ENCODE peak calls at places on chromosome 2, in four cellular contexts. One of them, this sample, is unnamed.

GRCh38 chr2:40642726-40643125 is 190.8 kb upstream of the SLC8A1 start:
- ATAC-seq in A549: no peak
- ATAC-seq in upper lobe of right lung: no peak
- ATAC-seq in activated T-cell treated with anti-CD3 and anti-CD28 coated beads, Interleukin-2, amount 50 U/mL, for 72 hours: no peak
- ATAC-seq in this sample: no peak

GRCh38 chr2:231360401-231360800 is 35.1 kb upstream of the B3GNT7 start:
- ATAC-seq in activated T-cell treated with anti-CD3 and anti-CD28 coated beads, Interleukin-2, amount 50 U/mL, for 72 hours: no peak
- ATAC-seq in upper lobe of right lung: no peak
- ATAC-seq in A549: no peak
- ATAC-seq in this sample: no peak

GRCh38 chr2:54726940-54727339 is 3.5 kb downstream of the EML6 start:
- ATAC-seq in A549: no peak
- ATAC-seq in activated T-cell treated with anti-CD3 and anti-CD28 coated beads, Interleukin-2, amount 50 U/mL, for 72 hours: no peak
- ATAC-seq in upper lobe of right lung: no peak
- ATAC-seq in this sample: no peak

GRCh38 chr2:11499081-11499743 is 33.3 kb upstream of the E2F6 start:
- ATAC-seq in activated T-cell treated with anti-CD3 and anti-CD28 coated beads, Interleukin-2, amount 50 U/mL, for 72 hours: no peak
- ATAC-seq in A549: no peak
- ATAC-seq in upper lobe of right lung: no peak
- ATAC-seq in this sample: no peak

GRCh38 chr2:75055820-75056675 is 97.6 kb downstream of the POLE4 start:
- ATAC-seq in A549: no peak
- ATAC-seq in upper lobe of right lung: no peak
- ATAC-seq in activated T-cell treated with anti-CD3 and anti-CD28 coated beads, Interleukin-2, amount 50 U/mL, for 72 hours: peak
- ATAC-seq in this sample: peak

GRCh38 chr2:3099860-3100234 is 277.8 kb downstream of the EIPR1 start:
- ATAC-seq in upper lobe of right lung: no peak
- ATAC-seq in activated T-cell treated with anti-CD3 and anti-CD28 coated beads, Interleukin-2, amount 50 U/mL, for 72 hours: no peak
- ATAC-seq in A549: no peak
- ATAC-seq in this sample: no peak

GRCh38 chr2:95292623-95293260 is 4.4 kb upstream of the KCNIP3 start:
- ATAC-seq in activated T-cell treated with anti-CD3 and anti-CD28 coated beads, Interleukin-2, amount 50 U/mL, for 72 hours: no peak
- ATAC-seq in A549: no peak
- ATAC-seq in upper lobe of right lung: no peak
- ATAC-seq in this sample: no peak

GRCh38 chr2:40773291-40773690 is 321.4 kb upstream of the SLC8A1 start:
- ATAC-seq in A549: no peak
- ATAC-seq in upper lobe of right lung: no peak
- ATAC-seq in activated T-cell treated with anti-CD3 and anti-CD28 coated beads, Interleukin-2, amount 50 U/mL, for 72 hours: no peak
- ATAC-seq in this sample: no peak

GRCh38 chr2:197993830-197994229 is 189.4 kb downstream of the PLCL1 start:
- ATAC-seq in upper lobe of right lung: peak
- ATAC-seq in activated T-cell treated with anti-CD3 and anti-CD28 coated beads, Interleukin-2, amount 50 U/mL, for 72 hours: peak
- ATAC-seq in A549: no peak
- ATAC-seq in this sample: no peak

GRCh38 chr2:224038049-224038829 is 847 bp downstream of the SERPINE2 start:
- ATAC-seq in upper lobe of right lung: peak
- ATAC-seq in A549: peak
- ATAC-seq in activated T-cell treated with anti-CD3 and anti-CD28 coated beads, Interleukin-2, amount 50 U/mL, for 72 hours: peak
- ATAC-seq in this sample: peak

GRCh38 chr2:8684421-8684884 is 2.6 kb downstream of the ID2 start:
- ATAC-seq in activated T-cell treated with anti-CD3 and anti-CD28 coated beads, Interleukin-2, amount 50 U/mL, for 72 hours: peak
- ATAC-seq in upper lobe of right lung: no peak
- ATAC-seq in A549: no peak
- ATAC-seq in this sample: no peak

GRCh38 chr2:136118819-136119716 is 1.1 kb upstream of the CXCR4 start:
- ATAC-seq in activated T-cell treated with anti-CD3 and anti-CD28 coated beads, Interleukin-2, amount 50 U/mL, for 72 hours: peak
- ATAC-seq in A549: no peak
- ATAC-seq in upper lobe of right lung: peak
- ATAC-seq in this sample: peak

GRCh38 chr2:240423788-240424191 is 11.7 kb upstream of the GPC1 start:
- ATAC-seq in A549: no peak
- ATAC-seq in activated T-cell treated with anti-CD3 and anti-CD28 coated beads, Interleukin-2, amount 50 U/mL, for 72 hours: no peak
- ATAC-seq in upper lobe of right lung: no peak
- ATAC-seq in this sample: no peak

GRCh38 chr2:68514316-68514929 is 47.0 kb downstream of the APLF start:
- ATAC-seq in upper lobe of right lung: no peak
- ATAC-seq in A549: no peak
- ATAC-seq in activated T-cell treated with anti-CD3 and anti-CD28 coated beads, Interleukin-2, amount 50 U/mL, for 72 hours: no peak
- ATAC-seq in this sample: no peak

GRCh38 chr2:62854600-62855514 is 149.3 kb downstream of the EHBP1 start:
- ATAC-seq in A549: peak
- ATAC-seq in upper lobe of right lung: peak
- ATAC-seq in activated T-cell treated with anti-CD3 and anti-CD28 coated beads, Interleukin-2, amount 50 U/mL, for 72 hours: peak
- ATAC-seq in this sample: no peak

GRCh38 chr2:230879271-230879882 is 14.6 kb downstream of the ITM2C start:
- ATAC-seq in A549: no peak
- ATAC-seq in activated T-cell treated with anti-CD3 and anti-CD28 coated beads, Interleukin-2, amount 50 U/mL, for 72 hours: no peak
- ATAC-seq in upper lobe of right lung: no peak
- ATAC-seq in this sample: no peak

GRCh38 chr2:161981016-161981415 is 93.0 kb downstream of the DPP4 start:
- ATAC-seq in A549: no peak
- ATAC-seq in activated T-cell treated with anti-CD3 and anti-CD28 coated beads, Interleukin-2, amount 50 U/mL, for 72 hours: no peak
- ATAC-seq in upper lobe of right lung: no peak
- ATAC-seq in this sample: no peak